ENCODE peak calls at places on chromosomes 1 and 21, in nine cellular contexts. G is MM.1S, H is esophagus squamous epithelium, F is right lobe of liver, E is astrocyte of the spinal cord, D is PC-9, S is fibroblast of pulmonary artery, X is IMR-90, R is fibroblast of lung. V is an unnamed sample.

GRCh38 chr1:198132060-198132781 is 24.6 kb upstream of the NEK7 start:
- DNase-seq in R (no peak), F (no peak), S (no peak), X (no peak), G (no peak), E (no peak), H (no peak), D (no peak), V (peak; percentile 62)

GRCh38 chr1:44786138-44786840 is 1.7 kb downstream of the BEST4 start:
- DNase-seq in E (peak; percentile 74), D (peak; percentile 84), R (peak; percentile 68), G (peak; percentile 27), X (peak; percentile 59), S (peak; percentile 59), H (no peak), F (peak; percentile 72), V (peak; percentile 31)

GRCh38 chr1:84086189-84086588 is 57.9 kb upstream of the PRKACB start:
- DNase-seq in S (no peak), R (no peak), F (no peak), D (no peak), G (no peak), H (no peak), E (no peak), X (no peak), V (no peak)

GRCh38 chr1:91751281-91751680 is 134.7 kb downstream of the TGFBR3 start:
- DNase-seq in E (peak; percentile 65), D (no peak), R (peak; percentile 68), X (peak; percentile 51), S (peak; percentile 72), F (peak; percentile 60), H (no peak), G (no peak), V (peak; percentile 98)

GRCh38 chr1:207088731-207089626 is at the start of gene C4BPB:
- DNase-seq in E (no peak), F (peak; percentile 50), G (peak; percentile 40), X (no peak), H (no peak), R (peak; percentile 20), D (peak; percentile 29), S (no peak), V (no peak)

GRCh38 chr1:85700422-85700821 is 7.8 kb downstream of the ZNHIT6 start:
- DNase-seq in G (no peak), E (no peak), H (no peak), D (no peak), F (no peak), S (no peak), R (no peak), X (no peak), V (no peak)

GRCh38 chr1:164363980-164364379 is 195.0 kb upstream of the PBX1 start:
- DNase-seq in H (no peak), G (no peak), S (no peak), D (no peak), E (no peak), X (no peak), R (no peak), F (no peak), V (no peak)

GRCh38 chr1:66331641-66332523 is 202.1 kb upstream of the SGIP1 start:
- DNase-seq in R (peak; percentile 85), X (peak; percentile 85), F (peak; percentile 59), E (peak; percentile 88), S (peak; percentile 94), H (no peak), D (peak; percentile 60), G (peak; percentile 66), V (peak; percentile 93)

GRCh38 chr1:16074217-16074616 is 766 bp upstream of the FAM131C start:
- DNase-seq in E (no peak), R (no peak), H (no peak), X (no peak), D (no peak), S (no peak), G (no peak), F (no peak), V (no peak)

GRCh38 chr1:47710075-47711071 is 272.5 kb downstream of the FOXD2 start:
- DNase-seq in H (no peak), E (peak; percentile 42), X (peak; percentile 37), D (peak; percentile 78), R (peak; percentile 20), S (peak; percentile 61), G (peak; percentile 61), F (peak; percentile 86), V (peak; percentile 41)

GRCh38 chr1:26166719-26167281 is 2.0 kb downstream of the C1orf232 start:
- DNase-seq in F (no peak), D (no peak), E (no peak), R (no peak), G (no peak), X (no peak), H (no peak), S (no peak), V (no peak)

GRCh38 chr1:26162220-26162703 is 3.4 kb downstream of the FAM110D start:
- DNase-seq in D (no peak), E (no peak), X (no peak), G (no peak), H (no peak), F (no peak), S (no peak), R (no peak), V (no peak)

GRCh38 chr1:26165126-26165892 is 3.5 kb downstream of the C1orf232 start:
- DNase-seq in X (peak; percentile 23), S (no peak), F (no peak), R (no peak), G (no peak), E (no peak), H (no peak), D (no peak), V (no peak)

GRCh38 chr1:26163684-26164035 is 4.8 kb downstream of the FAM110D start:
- DNase-seq in S (no peak), F (no peak), D (no peak), G (no peak), X (no peak), R (no peak), H (no peak), E (no peak), V (no peak)

DNA sequence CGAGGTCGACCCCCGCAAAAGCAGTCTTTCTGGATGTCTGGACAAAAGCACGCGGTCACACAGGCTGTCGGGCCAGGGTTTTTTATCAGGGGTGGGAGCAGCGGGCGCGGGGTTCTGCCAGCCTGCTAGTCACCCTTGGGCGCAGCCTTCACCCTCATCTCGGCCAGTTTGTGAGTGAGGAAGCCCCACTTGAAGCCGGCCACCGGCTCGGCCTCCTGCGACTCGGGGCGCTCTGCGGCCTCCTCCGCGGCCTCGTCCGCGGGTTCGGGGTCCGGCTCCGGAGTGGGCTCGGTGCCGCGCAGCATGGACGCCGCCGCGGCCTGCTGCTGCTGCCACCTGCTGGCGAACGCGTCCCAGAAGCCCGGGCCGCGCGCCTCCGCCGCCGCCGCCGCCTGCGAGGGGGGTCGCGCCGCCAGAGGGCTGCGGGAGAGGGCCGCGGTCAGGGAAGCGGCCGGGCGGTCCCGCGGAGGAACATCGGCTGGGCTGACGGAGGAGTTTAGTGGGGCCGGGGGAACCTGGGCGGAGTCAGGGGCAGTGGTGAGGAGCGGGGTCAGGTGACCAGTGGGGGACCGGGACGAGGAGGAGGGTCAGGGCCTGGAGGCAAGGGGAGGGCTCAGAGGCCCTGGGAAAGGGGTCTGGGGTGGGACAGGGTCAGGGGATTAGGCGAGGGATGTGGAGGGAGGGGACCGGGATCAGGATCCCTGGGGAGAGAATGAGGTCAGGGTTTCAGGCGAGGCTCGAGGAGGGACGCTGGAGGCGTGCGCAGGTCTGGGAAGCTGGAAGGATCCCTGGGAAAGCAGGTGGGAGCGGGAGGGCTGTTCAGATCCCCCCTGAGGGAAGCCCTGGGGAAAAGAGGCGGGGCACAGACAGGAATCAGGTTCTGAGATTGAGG is 4.5 kb downstream of the C1orf232 start:
- DNase-seq in S (peak; percentile 33), R (no peak), E (no peak), X (no peak), D (peak; percentile 38), H (no peak), F (peak; percentile 45), G (peak; percentile 48), V (peak; percentile 8)
- H3K4me3 ChIP-seq in S (peak overlapping the region; percentile 36), R (no peak overlapping the region), E (peak overlapping the region; percentile 24), X (peak overlapping the region; percentile 26), D (peak overlapping the region; percentile 54), H (peak overlapping the region; percentile 34), F (peak overlapping the region; percentile 46), G (peak overlapping the region; percentile 63), V (peak overlapping the region; percentile 45)

GRCh38 chr21:16514316-16514715 is 784.5 kb downstream of the USP25 start:
- DNase-seq in X (no peak), G (no peak), H (no peak), E (peak; percentile 50), D (no peak), R (peak; percentile 93), F (no peak), S (peak; percentile 26), V (peak; percentile 28)
- H3K4me3 ChIP-seq in X (no peak overlapping the region), G (no peak overlapping the region), H (no peak overlapping the region), E (no peak overlapping the region), D (no peak overlapping the region), R (no peak overlapping the region), F (no peak overlapping the region), S (no peak overlapping the region), V (no peak overlapping the region)

GRCh38 chr1:218480691-218481099 is 135.6 kb downstream of the TGFB2 start:
- DNase-seq in S (peak; percentile 72), F (no peak), D (no peak), E (peak; percentile 88), X (peak; percentile 95), G (no peak), R (peak; percentile 98), H (no peak), V (peak; percentile 94)
- H3K4me3 ChIP-seq in S (no peak overlapping the region), F (no peak overlapping the region), D (no peak overlapping the region), E (no peak overlapping the region), X (no peak overlapping the region), G (no peak overlapping the region), R (no peak overlapping the region), H (no peak overlapping the region), V (no peak overlapping the region)

GRCh38 chr1:55213029-55213884 is 1.9 kb downstream of the USP24 start:
- DNase-seq in G (no peak), X (no peak), R (peak; percentile 12), S (no peak), H (no peak), E (no peak), F (no peak), D (no peak), V (no peak)

GRCh38 chr1:55212349-55213028 is 2.7 kb downstream of the USP24 start:
- DNase-seq in G (no peak), X (no peak), D (no peak), H (no peak), R (peak; percentile 15), S (no peak), F (no peak), E (no peak), V (no peak)

GRCh38 chr1:55211456-55211855 is 3.7 kb downstream of the USP24 start:
- DNase-seq in H (no peak), F (no peak), E (no peak), X (peak; percentile 44), S (no peak), G (no peak), R (no peak), D (no peak), V (no peak)

GRCh38 chr1:55210990-55211389 is 4.2 kb downstream of the USP24 start:
- DNase-seq in G (no peak), X (no peak), E (no peak), S (no peak), F (no peak), H (no peak), R (no peak), D (no peak), V (no peak)

DNA sequence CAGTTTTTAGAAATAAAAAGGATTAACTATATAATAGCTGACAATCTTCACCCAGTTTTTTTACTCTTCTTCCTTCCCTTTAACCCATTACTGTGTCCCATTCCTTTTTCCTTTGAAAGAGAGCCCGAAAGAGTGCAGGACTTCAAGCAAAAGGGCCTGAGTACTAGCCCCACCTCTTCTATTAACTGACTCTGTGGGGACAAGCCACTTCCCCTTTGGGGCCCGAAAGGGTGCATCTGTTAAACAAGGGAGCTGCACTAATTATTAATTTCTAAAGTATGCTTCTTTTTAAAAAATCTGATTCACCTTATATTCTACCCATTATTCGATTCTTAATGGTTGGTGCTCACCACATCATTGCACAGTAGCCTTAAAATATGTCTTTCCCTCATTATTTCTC is 3.3 kb downstream of the USP24 start:
- DNase-seq in E (no peak), G (no peak), R (no peak), D (no peak), X (no peak), F (no peak), H (no peak), S (no peak), V (no peak)
- H3K4me3 ChIP-seq in E (no peak overlapping the region), G (no peak overlapping the region), R (no peak overlapping the region), D (no peak overlapping the region), X (no peak overlapping the region), F (no peak overlapping the region), H (no peak overlapping the region), S (no peak overlapping the region), V (no peak overlapping the region)

V was measured in AG10803.